ENCODE peak calls at places on chromosomes 6 and 20, in seven cellular contexts. I is NB4, Z is mucosa of descending colon, S is mesendoderm, M is breast epithelium, A is astrocyte of the cerebellum, E is HepG2. F is an unnamed sample.

GRCh38 chr6:37155394-37156312 is 14.3 kb upstream of the PIM1 start:
- DNase-seq in I (no peak), Z (no peak), S (no peak), M (no peak), A (no peak), E (no peak), F (peak)

GRCh38 chr20:20551409-20551808 is 161.0 kb downstream of the RALGAPA2 start:
- DNase-seq in I (no peak), Z (no peak), S (no peak), M (no peak), A (no peak), E (no peak), F (no peak)

GRCh38 chr6:133817460-133818047 is 71.4 kb upstream of the TCF21 start:
- DNase-seq in I (peak), Z (peak), S (peak), M (no peak), A (no peak), E (peak), F (no peak)

GRCh38 chr20:46088409-46089075 is 1.2 kb downstream of the NCOA5 start:
- DNase-seq in I (peak), Z (no peak), S (no peak), M (no peak), A (no peak), E (peak), F (no peak)

GRCh38 chr6:116034327-116034726 is 26.4 kb downstream of the FRK start:
- DNase-seq in I (no peak), Z (no peak), S (no peak), M (no peak), A (no peak), E (no peak), F (no peak)

GRCh38 chr6:74872754-74873446 is 333.0 kb downstream of the COL12A1 start:
- DNase-seq in I (no peak), Z (no peak), S (no peak), M (no peak), A (no peak), E (no peak), F (no peak)

GRCh38 chr6:168581706-168582105 is 140.7 kb downstream of the SMOC2 start:
- DNase-seq in I (no peak), Z (no peak), S (no peak), M (no peak), A (no peak), E (no peak), F (no peak)

GRCh38 chr20:38001981-38002380 is 31.3 kb downstream of the TTI1 start:
- DNase-seq in I (no peak), Z (no peak), S (no peak), M (no peak), A (no peak), E (no peak), F (no peak)

GRCh38 chr20:34083781-34084180 is 28.3 kb downstream of the EIF2S2 start:
- DNase-seq in I (no peak), Z (no peak), S (no peak), M (no peak), A (no peak), E (no peak), F (no peak)

GRCh38 chr6:63644668-63645326 is 9.2 kb downstream of the PHF3 start:
- DNase-seq in I (no peak), Z (no peak), S (peak), M (no peak), A (no peak), E (no peak), F (no peak)

GRCh38 chr20:17622086-17622850 is 52.4 kb downstream of the DSTN start:
- DNase-seq in I (peak), Z (peak), S (no peak), M (peak), A (no peak), E (no peak), F (no peak)

GRCh38 chr6:37820713-37821069 is 1.2 kb downstream of the ZFAND3 start:
- DNase-seq in I (peak), Z (no peak), S (peak), M (no peak), A (no peak), E (no peak), F (no peak)

GRCh38 chr6:83442752-83443151 is 11.9 kb upstream of the ME1 start:
- DNase-seq in I (peak), Z (no peak), S (no peak), M (no peak), A (no peak), E (no peak), F (no peak)

GRCh38 chr6:56958481-56958880 is 3.6 kb downstream of the BEND6 start:
- DNase-seq in I (no peak), Z (no peak), S (no peak), M (no peak), A (no peak), E (no peak), F (no peak)

GRCh38 chr6:56955171-56956155 is 556 bp downstream of the BEND6 start:
- DNase-seq in I (peak), Z (peak), S (peak), M (peak), A (peak), E (peak), F (peak)

GRCh38 chr6:56954389-56955170 is at the start of gene BEND6:
- DNase-seq in I (peak), Z (peak), S (peak), M (no peak), A (peak), E (peak), F (no peak)

GRCh38 chr6:56957856-56958255 is 2.9 kb downstream of the BEND6 start:
- DNase-seq in I (no peak), Z (no peak), S (no peak), M (no peak), A (no peak), E (no peak), F (no peak)

DNA sequence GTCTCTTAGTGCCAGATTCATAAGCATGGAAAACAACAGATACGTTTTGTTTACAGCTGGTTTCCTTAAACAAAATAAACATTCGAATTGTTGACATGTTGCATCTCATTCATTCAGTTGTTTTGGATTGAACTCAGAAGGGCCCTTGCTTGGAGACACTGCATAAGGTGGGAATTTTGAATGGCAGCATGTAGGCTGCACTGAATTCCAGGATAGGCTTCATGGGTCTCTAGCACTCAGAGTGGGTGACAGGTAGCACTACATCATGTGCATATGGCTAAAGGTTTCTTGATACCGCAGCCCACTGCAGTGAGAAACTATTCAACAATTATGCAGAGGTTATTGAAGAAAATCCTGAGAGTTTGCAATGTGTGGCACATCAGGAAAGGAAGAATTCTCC is 1.6 kb downstream of the BEND6 start:
- DNase-seq in I (no peak), Z (no peak), S (peak), M (no peak), A (no peak), E (no peak), F (no peak)
- H3K4me3 ChIP-seq in I (peak), Z (no peak), S (no peak), M (no peak), A (peak), E (no peak), F (no peak)

GRCh38 chr20:53216856-53217576 is 244.9 kb downstream of the TSHZ2 start:
- DNase-seq in I (peak), Z (peak), S (peak), M (peak), A (no peak), E (peak), F (peak)

GRCh38 chr20:53215166-53215565 is 243.0 kb downstream of the TSHZ2 start:
- DNase-seq in I (no peak), Z (no peak), S (no peak), M (no peak), A (no peak), E (no peak), F (peak)

GRCh38 chr20:53220482-53221307 is 248.5 kb downstream of the TSHZ2 start:
- DNase-seq in I (no peak), Z (no peak), S (no peak), M (no peak), A (no peak), E (no peak), F (no peak)

GRCh38 chr20:53214392-53214791 is 242.2 kb downstream of the TSHZ2 start:
- DNase-seq in I (no peak), Z (no peak), S (no peak), M (no peak), A (no peak), E (no peak), F (no peak)

DNA sequence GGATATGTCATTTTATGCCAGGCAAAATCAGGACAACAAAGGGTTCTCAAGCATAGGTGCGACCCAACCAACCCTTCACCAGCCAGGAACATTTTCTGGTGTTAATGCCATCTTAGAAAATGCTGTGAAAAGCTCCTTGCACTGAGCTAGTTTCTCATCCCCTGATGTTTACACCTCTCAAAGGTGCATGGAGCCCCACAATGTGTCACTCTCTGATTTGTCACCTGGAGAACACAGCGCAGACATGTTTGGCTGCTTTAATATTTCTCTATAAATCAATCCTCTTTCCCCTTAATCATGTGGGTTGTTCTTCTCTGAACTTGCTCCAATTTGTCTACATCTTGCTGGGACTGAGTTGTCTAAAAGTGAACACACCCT is 244.3 kb downstream of the TSHZ2 start:
- DNase-seq in I (no peak), Z (no peak), S (no peak), M (no peak), A (no peak), E (no peak), F (no peak)
- H3K4me3 ChIP-seq in I (no peak), Z (no peak), S (no peak), M (peak), A (no peak), E (no peak), F (no peak)

GRCh38 chr6:122129313-122130025 is 270.0 kb upstream of the HSF2 start:
- DNase-seq in I (no peak), Z (no peak), S (peak), M (no peak), A (no peak), E (no peak), F (no peak)

GRCh38 chr6:122130026-122130348 is 269.5 kb upstream of the HSF2 start:
- DNase-seq in I (no peak), Z (no peak), S (no peak), M (no peak), A (no peak), E (no peak), F (no peak)

GRCh38 chr6:122126894-122127293 is 272.6 kb upstream of the HSF2 start:
- DNase-seq in I (no peak), Z (no peak), S (no peak), M (no peak), A (no peak), E (no peak), F (no peak)

GRCh38 chr6:122124908-122125307 is 274.5 kb upstream of the HSF2 start:
- DNase-seq in I (no peak), Z (no peak), S (no peak), M (no peak), A (no peak), E (no peak), F (no peak)

DNA sequence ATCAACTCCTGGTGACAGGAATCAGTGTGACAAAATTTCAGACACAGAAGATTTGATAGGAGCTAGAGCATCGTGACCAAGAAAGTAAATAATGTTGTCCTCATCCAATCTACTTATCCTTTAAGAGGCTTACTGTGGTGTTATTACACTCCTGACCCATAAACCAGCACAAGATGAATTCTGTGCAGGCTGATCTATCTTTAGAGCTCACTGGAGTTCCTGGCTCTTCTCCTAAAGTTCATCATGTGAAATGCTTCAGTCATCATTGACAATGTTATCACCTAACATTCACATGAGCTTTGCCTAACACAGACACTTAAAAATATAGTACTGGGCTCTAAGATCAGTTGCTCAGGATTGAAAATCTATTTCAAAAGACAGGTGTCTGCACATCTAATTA is 271.0 kb upstream of the HSF2 start:
- DNase-seq in I (no peak), Z (no peak), S (no peak), M (no peak), A (no peak), E (no peak), F (no peak)
- H3K4me3 ChIP-seq in I (no peak), Z (no peak), S (no peak), M (no peak), A (no peak), E (no peak), F (no peak)

DNA sequence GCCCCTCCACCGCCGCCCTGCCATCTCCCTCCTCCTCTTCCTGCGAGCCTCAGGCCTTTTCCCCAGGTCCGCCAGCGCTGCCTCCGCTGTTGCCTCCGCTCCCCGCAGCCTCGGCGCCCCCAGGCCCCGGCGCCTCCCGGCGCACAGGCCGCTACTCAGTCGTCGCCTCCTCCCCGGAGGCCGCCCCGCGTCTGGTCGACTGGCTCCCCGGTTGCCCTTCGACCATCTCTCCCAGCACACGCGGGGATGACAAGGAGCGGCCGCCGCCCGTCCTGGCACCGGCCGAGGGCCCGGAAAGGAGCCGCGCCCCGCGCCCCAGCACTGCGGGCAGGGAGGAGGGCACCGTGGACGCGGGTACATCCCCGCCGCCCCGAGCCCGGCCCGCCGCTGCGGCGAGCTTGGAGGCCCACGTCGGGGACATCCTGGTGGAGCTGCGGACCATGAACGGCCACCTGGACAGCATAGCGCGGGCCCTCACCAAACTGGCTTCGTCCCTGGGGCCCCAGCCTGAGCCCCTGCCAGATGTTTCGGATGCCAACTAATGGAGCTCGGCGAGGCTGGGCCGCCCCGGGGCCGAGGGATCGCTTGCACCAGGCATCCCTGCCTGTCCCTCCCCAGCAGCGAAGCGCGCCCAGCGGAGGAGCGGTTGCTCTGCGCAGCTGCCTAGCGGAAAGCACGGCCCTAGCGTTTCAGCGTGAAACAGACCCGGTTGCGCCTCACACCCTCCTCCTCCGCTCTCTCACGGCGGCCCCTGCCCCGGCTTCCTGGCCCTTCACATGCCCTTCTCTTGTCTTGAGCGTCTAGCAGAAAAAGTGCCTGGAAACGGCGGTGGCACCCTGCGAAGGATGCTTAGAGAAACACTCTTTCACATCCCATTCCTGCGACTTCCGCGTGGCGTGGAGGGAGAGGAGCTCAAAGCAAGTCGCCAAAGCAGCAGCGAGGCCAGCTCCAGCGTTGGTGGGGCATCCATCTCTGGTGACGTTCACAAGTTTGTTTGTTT is 285.7 kb upstream of the SUPT3H start:
- DNase-seq in I (no peak), Z (peak), S (peak), M (no peak), A (no peak), E (no peak), F (no peak)
- H3K4me3 ChIP-seq in I (no peak), Z (no peak), S (no peak), M (peak), A (no peak), E (no peak), F (no peak)

DNA sequence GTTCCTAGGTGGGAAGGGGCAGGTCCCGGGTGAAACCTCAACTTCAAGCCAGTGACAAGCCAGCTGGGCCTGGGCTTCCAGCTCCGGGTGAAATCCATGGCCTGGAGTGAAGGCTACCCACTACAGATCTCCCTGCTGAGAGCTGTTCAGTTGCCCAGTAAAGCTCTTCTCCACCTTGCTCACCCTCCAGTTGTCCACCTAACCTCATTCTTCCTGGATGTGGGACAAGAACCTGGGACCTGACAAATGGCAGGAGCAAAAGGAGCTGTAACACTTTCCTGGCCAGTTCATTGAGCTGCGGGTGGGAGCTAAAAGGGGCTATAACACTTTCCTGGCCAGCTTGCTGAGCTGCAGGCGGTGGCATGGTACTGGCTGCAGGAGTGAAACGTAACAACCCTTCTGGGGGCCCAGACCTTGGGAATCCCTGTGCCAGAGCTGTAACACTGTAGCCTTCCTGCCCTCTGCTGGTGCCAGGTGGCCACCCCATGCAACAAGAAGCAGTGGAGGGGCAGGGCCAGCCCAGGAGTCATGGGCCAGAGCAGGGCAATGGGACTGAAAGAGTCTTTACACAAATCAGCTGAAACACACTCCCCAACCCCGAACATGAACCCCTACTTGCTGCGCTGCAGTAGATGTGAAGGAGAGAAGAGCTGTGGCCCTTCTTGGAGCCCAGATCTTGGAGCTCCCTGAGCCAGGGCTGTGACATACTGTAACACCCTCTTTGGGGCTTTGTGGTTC is 3.6 kb upstream of the HINT3 start:
- DNase-seq in I (peak), Z (peak), S (peak), M (no peak), A (no peak), E (peak), F (no peak)
- H3K4me3 ChIP-seq in I (no peak), Z (no peak), S (no peak), M (no peak), A (no peak), E (no peak), F (no peak)

DNA sequence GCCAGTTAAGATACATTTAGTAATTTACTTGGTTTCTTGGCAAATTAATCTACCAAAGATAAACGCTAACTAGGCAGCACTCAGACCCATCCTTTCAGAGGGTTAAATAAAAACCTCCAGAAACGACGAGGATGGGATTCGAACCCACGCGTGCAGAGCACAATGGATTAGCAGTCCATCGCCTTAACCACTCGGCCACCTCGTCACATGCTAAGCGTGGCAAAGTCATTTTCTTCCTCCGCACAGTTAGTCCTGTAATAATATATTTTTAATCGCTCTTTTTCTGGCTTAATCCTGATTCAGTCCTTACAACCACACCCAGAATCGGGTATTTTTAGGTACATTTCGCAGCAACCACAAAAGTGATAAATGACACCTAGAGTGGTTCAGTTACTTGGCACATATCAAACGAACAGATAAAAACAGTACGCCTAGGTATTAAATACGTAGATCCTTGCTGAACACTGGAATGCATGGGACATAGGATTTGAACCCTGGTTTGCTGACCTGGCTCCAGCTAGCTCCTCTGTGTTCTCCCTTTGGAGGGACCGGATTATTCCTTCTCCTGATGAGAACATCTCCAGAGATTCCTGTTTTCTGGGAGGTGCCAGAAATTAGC is 71.6 kb downstream of the GPX5 start:
- DNase-seq in I (peak), Z (no peak), S (peak), M (no peak), A (no peak), E (peak), F (no peak)
- H3K4me3 ChIP-seq in I (peak), Z (no peak), S (peak), M (peak), A (peak), E (peak), F (peak)

GRCh38 chr6:138087549-138087948 is 19.7 kb downstream of the PERP start:
- DNase-seq in I (no peak), Z (no peak), S (peak), M (no peak), A (no peak), E (peak), F (no peak)
- H3K4me3 ChIP-seq in I (no peak), Z (no peak), S (no peak), M (no peak), A (no peak), E (peak), F (no peak)

DNA sequence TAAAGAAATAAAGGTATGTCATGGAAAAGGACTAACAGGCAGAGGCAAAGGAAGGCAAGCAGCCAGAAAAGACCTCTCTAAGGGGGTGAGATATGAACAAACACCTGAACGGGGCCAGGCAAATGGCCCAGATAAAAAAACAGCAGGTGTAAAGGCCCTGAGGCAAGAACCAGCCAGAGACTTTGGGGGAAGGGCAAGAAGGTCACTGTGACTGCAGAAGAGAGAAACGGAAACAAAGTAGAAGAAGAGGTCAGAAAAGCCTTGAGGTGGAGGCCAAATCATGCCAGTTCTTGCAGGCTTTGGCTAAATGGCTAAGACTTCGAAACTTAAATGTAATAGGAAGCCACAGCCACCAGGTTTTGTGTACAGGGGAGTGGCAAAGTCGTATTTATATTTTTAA is 30.8 kb downstream of the KIF16B start:
- DNase-seq in I (no peak), Z (no peak), S (peak), M (no peak), A (no peak), E (no peak), F (no peak)
- H3K4me3 ChIP-seq in I (no peak), Z (no peak), S (no peak), M (no peak), A (no peak), E (no peak), F (no peak)

F was measured in GM12864.